ENCODE peak calls at places on chromosomes 4 and X, in ten cellular contexts. R is colonic mucosa, B is mesenchymal stem cell, W is transverse colon, H is pancreas, K is small intestine, Z is neuronal stem cell, D is psoas muscle, A is tibial nerve, T is heart left ventricle. J is an unnamed sample.
A peak's percentile ranks its signal among the peaks of the same experiment; 100 is the strongest.

GRCh38 chr4:152197211-152197610 is 338.7 kb downstream of the FBXW7 start:
- DNase-seq in D (no peak), R (no peak), A (no peak), W (no peak), K (no peak), T (no peak), H (no peak), Z (no peak), B (no peak), J (no peak)

GRCh38 chr4:7903686-7904085 is 36.0 kb downstream of the AFAP1 start:
- DNase-seq in H (no peak), W (no peak), K (no peak), T (no peak), D (no peak), A (no peak), Z (no peak), B (no peak), R (no peak), J (peak; percentile 26)

GRCh38 chr4:108352664-108353308 is 184.1 kb upstream of the LEF1 start:
- DNase-seq in W (no peak), A (no peak), K (peak; percentile 30), Z (no peak), D (no peak), H (no peak), R (no peak), B (no peak), T (no peak), J (no peak)

GRCh38 chr4:1536579-1537409 is 130.6 kb upstream of the NKX1-1 start:
- DNase-seq in D (peak; percentile 7), B (no peak), Z (no peak), R (no peak), T (no peak), K (no peak), H (no peak), W (no peak), A (no peak), J (no peak)

GRCh38 chrX:38375888-38376287 is 23.5 kb downstream of the OTC start:
- DNase-seq in Z (no peak), D (no peak), B (peak; percentile 0), H (no peak), A (no peak), W (no peak), K (no peak), T (no peak), R (no peak), J (no peak)

GRCh38 chr4:89324671-89325070 is 17.1 kb upstream of the GPRIN3 start:
- DNase-seq in K (no peak), A (no peak), B (peak; percentile 72), T (no peak), W (no peak), D (no peak), R (no peak), Z (no peak), H (no peak), J (no peak)

GRCh38 chrX:72169008-72169728 is 12.4 kb upstream of the PIN4 start:
- DNase-seq in B (no peak), R (no peak), A (no peak), Z (no peak), D (no peak), T (no peak), W (no peak), H (no peak), K (peak; percentile 56), J (no peak)

GRCh38 chr4:176794651-176795050 is 1.9 kb upstream of the VEGFC start:
- DNase-seq in A (no peak), B (no peak), K (no peak), H (no peak), R (no peak), D (no peak), Z (no peak), W (no peak), T (no peak), J (no peak)

GRCh38 chr4:100690812-100691211 is 173.0 kb upstream of the EMCN start:
- DNase-seq in D (no peak), Z (no peak), K (peak; percentile 6), W (no peak), A (no peak), T (no peak), B (no peak), R (no peak), H (no peak), J (no peak)

GRCh38 chrX:34058005-34058404 is 74.1 kb downstream of the FAM47A start:
- DNase-seq in Z (no peak), D (no peak), B (no peak), A (no peak), H (no peak), R (no peak), W (no peak), K (no peak), T (no peak), J (no peak)

GRCh38 chrX:34053931-34054330 is 78.2 kb downstream of the FAM47A start:
- DNase-seq in T (no peak), W (no peak), D (no peak), R (no peak), K (no peak), A (no peak), Z (no peak), B (no peak), H (no peak), J (no peak)
- H3K9me3 ChIP-seq in T (no peaks in the 10 kb centered on the region), W (no peaks in the 10 kb centered on the region), D (no peaks in the 10 kb centered on the region), R (no peaks in the 10 kb centered on the region), K (peaks cover 2% of the 10 kb centered on the region), A (no peaks in the 10 kb centered on the region), Z (no peaks in the 10 kb centered on the region), B (peaks cover 8% of the 10 kb centered on the region), H (no peaks in the 10 kb centered on the region), J (no peaks in the 10 kb centered on the region)

DNA sequence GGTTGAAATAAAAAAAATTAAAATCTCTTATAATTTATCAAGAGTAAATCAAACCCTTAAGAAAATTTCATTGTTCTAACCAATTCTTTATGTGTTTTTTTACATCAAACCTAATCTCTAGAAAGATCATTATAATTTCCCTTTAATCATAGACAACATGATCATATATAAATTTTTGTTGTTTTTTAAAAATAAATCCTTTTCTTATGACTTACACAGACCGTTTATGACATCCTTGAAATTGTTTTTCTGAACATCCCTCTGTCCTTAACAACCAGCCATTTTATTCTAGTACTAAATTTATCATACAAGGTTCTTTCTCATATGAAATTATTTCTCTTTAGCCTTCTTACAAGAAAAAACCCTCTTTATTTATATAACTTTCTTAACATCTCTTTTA is 62.7 kb upstream of the GABRE start:
- DNase-seq in T (no peak), H (no peak), B (no peak), W (no peak), K (no peak), A (no peak), D (no peak), R (no peak), Z (no peak), J (no peak)
- H3K27ac ChIP-seq in T (no peak overlapping the region), H (no peak overlapping the region), B (no peak overlapping the region), W (no peak overlapping the region), K (no peak overlapping the region), A (no peak overlapping the region), D (no peak overlapping the region), R (no peak overlapping the region), Z (no peak overlapping the region), J (no peak overlapping the region)

DNA sequence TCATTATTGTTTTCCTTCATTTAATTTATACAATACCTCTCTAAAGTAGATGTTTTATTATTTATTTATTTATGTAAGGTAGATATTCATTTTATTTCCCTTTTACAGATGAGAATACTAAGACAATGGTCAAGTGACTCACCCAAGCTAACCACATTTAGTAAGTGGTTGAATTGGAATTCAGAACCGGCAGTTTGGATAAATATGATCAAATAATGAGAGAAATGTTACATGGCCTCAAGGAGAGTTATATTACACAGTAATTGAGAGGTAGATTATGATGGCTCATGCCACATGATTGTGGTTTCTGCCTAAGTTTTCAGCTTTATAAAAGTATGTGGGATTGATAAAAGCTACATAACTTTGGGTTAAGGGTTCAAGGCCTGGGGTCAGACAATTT is 239.4 kb upstream of the BOD1L1 start:
- DNase-seq in B (no peak), W (no peak), K (no peak), A (no peak), R (no peak), H (no peak), Z (no peak), T (no peak), D (no peak), J (no peak)
- H3K9me3 ChIP-seq in B (peaks cover 15% of the 10 kb centered on the region), W (no peaks in the 10 kb centered on the region), K (no peaks in the 10 kb centered on the region), A (peaks cover 3% of the 10 kb centered on the region), R (no peaks in the 10 kb centered on the region), H (no peaks in the 10 kb centered on the region), Z (peaks cover 3% of the 10 kb centered on the region), T (peaks cover 4% of the 10 kb centered on the region), D (no peaks in the 10 kb centered on the region), J (no peaks in the 10 kb centered on the region)

GRCh38 chr4:119104644-119105273 is 30.9 kb upstream of the MYOZ2 start:
- DNase-seq in H (no peak), Z (no peak), R (no peak), T (no peak), D (no peak), A (no peak), W (no peak), B (no peak), K (no peak), J (no peak)
- H3K27ac ChIP-seq in H (no peak overlapping the region), Z (no peak overlapping the region), R (peak overlapping the region; percentile 48), T (peak overlapping the region; percentile 76), D (peak overlapping the region; percentile 77), A (no peak overlapping the region), W (peak overlapping the region; percentile 86), B (no peak overlapping the region), K (no peak overlapping the region), J (peak overlapping the region; percentile 63)

GRCh38 chrX:65093658-65094057 is 117.4 kb upstream of the ZC4H2 start:
- DNase-seq in K (peak; percentile 78), H (no peak), D (no peak), Z (no peak), W (no peak), T (no peak), B (no peak), A (no peak), R (peak; percentile 29), J (no peak)

GRCh38 chrX:65098851-65099250 is 122.6 kb upstream of the ZC4H2 start:
- DNase-seq in Z (no peak), T (no peak), B (no peak), D (no peak), W (no peak), K (no peak), A (no peak), H (no peak), R (no peak), J (no peak)
- H3K9me3 ChIP-seq in Z (no peaks in the 10 kb centered on the region), T (peaks cover 7% of the 10 kb centered on the region), B (peaks cover 17% of the 10 kb centered on the region), D (peaks cover 5% of the 10 kb centered on the region), W (no peaks in the 10 kb centered on the region), K (no peaks in the 10 kb centered on the region), A (peaks cover 27% of the 10 kb centered on the region), H (no peaks in the 10 kb centered on the region), R (no peaks in the 10 kb centered on the region), J (peaks cover 32% of the 10 kb centered on the region)